ENCODE peak calls at places on chromosomes 7 and 10, in four cellular contexts. One of them, this sample, is unnamed.

GRCh38 chr10:128863823-128864405 is 603.1 kb upstream of the MGMT start:
- DNase-seq in skeletal muscle cell: no peak
- DNase-seq in endothelial cell: no peak
- DNase-seq in WERI-Rb-1: no peak
- DNase-seq in this sample: no peak

GRCh38 chr10:7388602-7389001 is 22.2 kb downstream of the SFMBT2 start:
- DNase-seq in skeletal muscle cell: no peak
- DNase-seq in endothelial cell: no peak
- DNase-seq in WERI-Rb-1: no peak
- DNase-seq in this sample: no peak

GRCh38 chr7:6106140-6106904 is 75.1 kb downstream of the ANKRD61 start:
- DNase-seq in endothelial cell: no peak
- DNase-seq in skeletal muscle cell: no peak
- DNase-seq in WERI-Rb-1: peak
- DNase-seq in this sample: no peak

GRCh38 chr10:18140149-18140956 is at the start of gene CACNB2:
- DNase-seq in WERI-Rb-1: peak
- DNase-seq in endothelial cell: peak
- DNase-seq in skeletal muscle cell: no peak
- DNase-seq in this sample: peak

GRCh38 chr10:15227611-15228372 is 59.3 kb upstream of the NMT2 start:
- DNase-seq in WERI-Rb-1: no peak
- DNase-seq in endothelial cell: no peak
- DNase-seq in skeletal muscle cell: peak
- DNase-seq in this sample: no peak

GRCh38 chr7:41189866-41190265 is 513.0 kb downstream of the INHBA start:
- DNase-seq in WERI-Rb-1: no peak
- DNase-seq in skeletal muscle cell: peak
- DNase-seq in endothelial cell: no peak
- DNase-seq in this sample: no peak

GRCh38 chr7:73533742-73534141 is 11.6 kb upstream of the BAZ1B start:
- DNase-seq in WERI-Rb-1: peak
- DNase-seq in endothelial cell: no peak
- DNase-seq in skeletal muscle cell: no peak
- DNase-seq in this sample: no peak

GRCh38 chr10:12726971-12727831 is 274.3 kb downstream of the CCDC3 start:
- DNase-seq in WERI-Rb-1: no peak
- DNase-seq in endothelial cell: no peak
- DNase-seq in skeletal muscle cell: no peak
- DNase-seq in this sample: no peak

GRCh38 chr10:133109736-133110532 is 22.2 kb downstream of the ADGRA1 start:
- DNase-seq in endothelial cell: no peak
- DNase-seq in skeletal muscle cell: no peak
- DNase-seq in WERI-Rb-1: no peak
- DNase-seq in this sample: no peak